ENCODE peak calls at places on chromosomes 7 and 10, in five cellular contexts. E, N, K, F and R are unnamed samples.

GRCh38 chr10:96338279-96338925 is 20.4 kb downstream of the OPALIN start:
- DNase-seq in E (no peak), N (no peak), K (no peak), F (no peak), R (no peak)

GRCh38 chr7:76282344-76283253 is 19.9 kb upstream of the HSPB1 start:
- DNase-seq in E (no peak), N (peak; percentile 54), K (no peak), F (peak; percentile 71), R (no peak)

GRCh38 chr10:62853710-62854109 is 37.5 kb upstream of the EGR2 start:
- DNase-seq in E (no peak), N (no peak), K (no peak), F (no peak), R (no peak)

GRCh38 chr10:60611291-60611747 is 167.0 kb upstream of the CDK1 start:
- DNase-seq in E (peak; percentile 31), N (peak; percentile 22), K (peak; percentile 15), F (no peak), R (no peak)

GRCh38 chr7:81236560-81236959 is 317.7 kb upstream of the SEMA3C start:
- DNase-seq in E (no peak), N (no peak), K (no peak), F (no peak), R (no peak)

GRCh38 chr10:68992721-68993440 is 4.3 kb downstream of the KIFBP start:
- DNase-seq in E (no peak), N (no peak), K (no peak), F (no peak), R (no peak)

GRCh38 chr10:52775132-52775647 is 2.6 kb upstream of the MBL2 start:
- DNase-seq in E (no peak), N (no peak), K (peak; percentile 86), F (no peak), R (no peak)

GRCh38 chr10:14072541-14072940 is 258.2 kb downstream of the FRMD4A start:
- DNase-seq in E (no peak), N (no peak), K (no peak), F (no peak), R (no peak)

GRCh38 chr7:20083781-20084180 is 133.4 kb downstream of the MACC1 start:
- DNase-seq in E (peak; percentile 2), N (no peak), K (no peak), F (no peak), R (no peak)

GRCh38 chr7:121138262-121138933 is 149.9 kb downstream of the CPED1 start:
- DNase-seq in E (no peak), N (peak; percentile 38), K (no peak), F (no peak), R (peak; percentile 54)

GRCh38 chr10:87712913-87713616 is 53.4 kb downstream of the PAPSS2 start:
- DNase-seq in E (no peak), N (no peak), K (no peak), F (no peak), R (no peak)

GRCh38 chr10:49605939-49606509 is 4.1 kb upstream of the SLC18A3 start:
- DNase-seq in E (no peak), N (no peak), K (no peak), F (peak; percentile 3), R (no peak)

GRCh38 chr7:48250441-48250951 is 79.2 kb downstream of the ABCA13 start:
- DNase-seq in E (no peak), N (no peak), K (no peak), F (no peak), R (no peak)

GRCh38 chr10:133474833-133475734 is 21.3 kb downstream of the SCART1 start:
- DNase-seq in E (no peak), N (no peak), K (no peak), F (no peak), R (no peak)

GRCh38 chr7:29975564-29975963 is 14.0 kb downstream of the SCRN1 start:
- DNase-seq in E (no peak), N (no peak), K (no peak), F (no peak), R (no peak)

GRCh38 chr10:125316436-125316835 is 156.1 kb upstream of the CTBP2 start:
- DNase-seq in E (no peak), N (no peak), K (no peak), F (no peak), R (no peak)
- TF ChIP-seq ESRRA in E (no peak), N (no peak), K (no peak), F (no peak), R (no peak)

GRCh38 chr10:130300608-130301025 is 164.4 kb downstream of the GLRX3 start:
- DNase-seq in E (no peak), N (no peak), K (no peak), F (no peak), R (no peak)

DNA sequence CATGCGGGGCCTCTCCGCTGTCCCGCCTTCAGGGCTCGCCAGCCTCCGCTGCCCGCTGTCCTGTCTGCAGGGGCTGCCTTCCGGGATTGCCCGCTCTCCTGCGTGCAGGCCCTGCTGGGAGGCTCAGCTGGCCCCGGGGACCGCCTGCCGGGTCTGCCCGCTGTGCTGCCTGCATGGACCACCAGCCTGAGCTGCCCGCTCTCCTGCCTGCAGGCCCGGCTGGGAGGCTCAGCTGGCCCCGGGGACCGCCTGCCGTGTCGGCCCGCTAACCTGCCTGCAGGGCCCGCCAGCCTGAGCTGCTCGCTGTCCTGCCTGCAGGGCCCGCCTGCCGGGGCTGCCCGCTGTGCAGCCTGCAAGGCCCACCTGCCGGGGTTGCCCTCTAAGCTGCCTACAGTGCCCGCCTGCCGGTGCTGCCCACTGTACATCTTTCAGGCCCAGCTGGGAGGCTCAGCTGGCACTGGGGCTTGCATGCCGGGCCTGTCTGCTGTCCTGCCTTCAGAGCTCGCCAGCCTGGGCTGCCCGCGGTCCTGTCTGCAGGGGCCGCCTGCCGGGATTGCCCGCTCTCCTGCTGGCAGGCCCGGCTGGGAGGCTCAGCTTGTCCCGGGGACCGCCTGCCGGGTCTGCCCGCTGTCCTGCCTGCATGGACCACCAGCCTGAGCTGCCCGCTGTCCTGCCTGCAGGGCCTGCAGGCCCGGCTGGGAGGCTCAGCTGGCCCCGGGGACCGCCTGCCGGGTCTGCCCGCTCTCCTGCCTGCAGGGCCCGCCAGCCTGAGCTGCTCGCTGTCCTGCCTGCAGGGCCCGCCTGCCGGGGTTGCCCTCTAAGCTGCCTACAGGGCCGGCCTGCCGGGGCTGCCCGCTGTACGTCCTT is 165.1 kb downstream of the GLRX3 start:
- DNase-seq in E (no peak), N (no peak), K (no peak), F (no peak), R (no peak)
- TF ChIP-seq ESRRA in E (no peak), N (no peak), K (no peak), F (no peak), R (no peak)

GRCh38 chr10:66746246-66746645 is 179.6 kb upstream of the LRRTM3 start:
- DNase-seq in E (no peak), N (no peak), K (no peak), F (no peak), R (no peak)
- TF ChIP-seq ESRRA in E (no peak), N (no peak), K (no peak), F (no peak), R (no peak)

GRCh38 chr10:23755557-23755956 is 316.7 kb downstream of the OTUD1 start:
- DNase-seq in E (no peak), N (no peak), K (no peak), F (no peak), R (no peak)
- TF ChIP-seq ESRRA in E (no peak), N (no peak), K (no peak), F (no peak), R (no peak)

GRCh38 chr7:90165724-90166123 is 11.5 kb downstream of the STEAP1 start:
- DNase-seq in E (no peak), N (no peak), K (no peak), F (no peak), R (no peak)
- TF ChIP-seq ESRRA in E (no peak), N (no peak), K (no peak), F (no peak), R (no peak)

GRCh38 chr7:85185355-85186082 is 1.3 kb downstream of the SEMA3D start:
- DNase-seq in E (peak; percentile 9), N (no peak), K (no peak), F (peak; percentile 52), R (no peak)
- TF ChIP-seq ESRRA in E (no peak), N (no peak), K (no peak), F (no peak), R (no peak)

DNA sequence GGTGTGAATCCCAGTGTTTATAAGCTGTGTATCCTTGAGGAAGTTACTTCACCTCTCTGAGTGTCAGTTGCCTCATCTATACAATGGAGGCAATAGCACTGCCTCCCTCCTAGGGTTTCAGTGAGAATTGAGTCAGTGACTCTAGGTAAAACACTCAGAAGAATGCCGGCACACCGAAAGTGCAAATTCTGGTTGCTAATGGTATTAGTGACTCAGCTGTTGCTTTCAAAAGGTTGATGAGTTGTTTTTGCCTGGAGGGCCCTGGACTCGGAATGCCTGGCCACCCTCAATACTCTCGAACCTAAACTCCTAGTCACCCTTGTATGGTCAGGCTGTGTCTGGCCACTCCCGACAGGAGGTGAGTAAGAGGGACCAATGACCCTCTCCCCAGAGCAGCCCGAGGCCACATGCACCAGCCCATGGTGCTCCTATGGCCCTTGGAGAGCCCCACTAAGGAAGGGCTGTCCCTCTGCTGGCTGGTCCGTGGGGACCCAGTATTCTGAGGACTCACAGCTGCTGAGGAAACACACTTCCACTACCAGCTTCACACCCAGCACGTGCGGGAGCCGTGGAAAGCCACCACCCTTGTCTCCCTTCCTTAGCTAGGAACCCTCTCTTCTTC is 60.2 kb downstream of the CALML3 start:
- DNase-seq in E (peak; percentile 67), N (no peak), K (peak; percentile 62), F (no peak), R (peak; percentile 41)
- TF ChIP-seq ESRRA in E (no peak), N (no peak), K (no peak), F (no peak), R (no peak)

DNA sequence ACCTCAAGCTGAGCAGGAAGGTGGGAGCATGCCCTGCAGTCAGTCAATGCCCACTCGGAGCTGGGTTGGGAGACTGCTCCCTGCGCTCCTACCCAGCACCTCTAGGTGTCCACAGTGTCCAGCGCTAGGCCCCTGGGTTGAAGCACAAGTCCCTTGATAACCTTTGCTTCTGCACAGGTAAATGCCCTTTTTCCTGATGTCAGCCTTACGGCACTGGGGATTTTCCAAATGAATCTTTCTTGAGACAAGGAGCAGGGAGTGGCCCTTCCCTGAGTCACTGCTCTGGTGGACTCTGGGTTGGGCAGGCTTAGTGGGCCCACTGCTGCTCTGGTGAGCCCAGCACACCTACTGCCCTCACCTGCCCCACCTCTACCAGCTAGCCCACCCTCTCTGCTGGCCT is 61.9 kb upstream of the OPN4 start:
- DNase-seq in E (no peak), N (no peak), K (peak; percentile 23), F (peak; percentile 35), R (no peak)
- TF ChIP-seq ESRRA in E (no peak), N (no peak), K (no peak), F (no peak), R (no peak)

DNA sequence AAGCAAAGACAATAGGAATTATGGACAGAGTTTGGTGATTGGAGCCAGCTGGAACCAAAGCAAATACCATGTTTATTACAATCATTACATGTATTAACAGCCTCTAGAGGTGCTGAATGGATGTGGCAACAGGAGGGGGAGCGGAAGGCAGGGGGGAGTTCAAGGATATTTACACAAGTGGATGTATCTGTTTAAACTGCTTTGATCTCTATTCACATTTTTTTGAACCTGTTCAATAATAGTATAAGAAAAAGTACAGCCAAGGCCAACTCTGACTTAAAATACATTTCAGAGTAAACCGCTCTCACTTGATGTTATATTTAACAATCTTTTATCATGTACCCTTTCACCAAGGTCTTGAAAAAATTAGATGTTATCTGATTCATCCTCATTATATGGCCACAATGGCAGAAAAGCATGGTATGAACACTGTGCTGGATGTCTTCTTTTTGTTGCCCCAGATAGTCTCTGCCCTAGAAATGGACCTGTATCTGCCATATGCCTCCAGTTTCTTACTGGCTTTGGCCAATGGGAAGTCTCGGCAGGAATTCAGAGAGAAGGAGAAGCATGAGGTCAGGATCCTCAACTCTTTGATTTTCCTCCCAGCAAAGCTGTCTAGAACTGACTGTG is 88.2 kb upstream of the FAM133B start:
- DNase-seq in E (no peak), N (no peak), K (peak; percentile 91), F (no peak), R (no peak)
- TF ChIP-seq ESRRA in E (no peak), N (no peak), K (no peak), F (no peak), R (no peak)